ENCODE peak calls at places on chromosomes 1 and 21, in five cellular contexts. V is H1, O is GM23338, M is ovary, Z is breast epithelium. N is an unnamed sample. For H3K4me1, the result is how much of the 10 kb centered on the place peaks cover.

GRCh38 chr1:5993553-5994510 is 1.6 kb upstream of the NPHP4 start:
- DNase-seq in V (peak), O (peak), M (peak), Z (no peak), N (no peak)

GRCh38 chr1:110176299-110176956 is 26.1 kb downstream of the SLC6A17 start:
- DNase-seq in V (no peak), O (no peak), M (no peak), Z (peak), N (no peak)

GRCh38 chr1:221837886-221838285 is 96.0 kb upstream of the DUSP10 start:
- DNase-seq in V (no peak), O (no peak), M (no peak), Z (no peak), N (no peak)

GRCh38 chr1:107588321-107588720 is 376.7 kb downstream of the VAV3 start:
- DNase-seq in V (no peak), O (no peak), M (no peak), Z (no peak), N (no peak)

GRCh38 chr1:227280836-227281235 is 37.5 kb downstream of the CDC42BPA start:
- DNase-seq in V (no peak), O (peak), M (no peak), Z (no peak), N (no peak)

GRCh38 chr1:50368179-50369007 is 54.9 kb downstream of the DMRTA2 start:
- DNase-seq in V (peak), O (peak), M (peak), Z (no peak), N (no peak)

GRCh38 chr1:85027242-85027983 is 20.9 kb downstream of the MCOLN3 start:
- DNase-seq in V (no peak), O (peak), M (no peak), Z (no peak), N (no peak)

GRCh38 chr1:8460132-8460544 is 142.2 kb downstream of the SLC45A1 start:
- DNase-seq in V (no peak), O (peak), M (no peak), Z (no peak), N (no peak)

GRCh38 chr1:41359211-41360073 is 1.8 kb upstream of the FOXO6 start:
- DNase-seq in V (peak), O (no peak), M (no peak), Z (no peak), N (peak)

GRCh38 chr1:76053021-76053420 is 21.5 kb upstream of the ST6GALNAC3 start:
- DNase-seq in V (peak), O (peak), M (no peak), Z (no peak), N (no peak)

GRCh38 chr1:910311-910880 is 13.3 kb upstream of the SAMD11 start:
- DNase-seq in V (no peak), O (no peak), M (peak), Z (peak), N (peak)

GRCh38 chr1:31556481-31557006 is 19.8 kb upstream of the TINAGL1 start:
- DNase-seq in V (no peak), O (no peak), M (no peak), Z (no peak), N (no peak)

GRCh38 chr1:101506541-101507164 is 269.8 kb downstream of the S1PR1 start:
- DNase-seq in V (peak), O (peak), M (no peak), Z (no peak), N (no peak)

GRCh38 chr1:224828691-224829090 is 100.8 kb upstream of the DNAH14 start:
- DNase-seq in V (no peak), O (no peak), M (no peak), Z (no peak), N (no peak)

GRCh38 chr1:93219443-93219842 is 38.9 kb downstream of the CCDC18 start:
- DNase-seq in V (no peak), O (no peak), M (no peak), Z (no peak), N (no peak)

GRCh38 chr1:10519016-10519417 is 44.3 kb downstream of the PEX14 start:
- DNase-seq in V (no peak), O (peak), M (no peak), Z (no peak), N (no peak)

GRCh38 chr1:162035241-162035640 is 11.6 kb upstream of the OLFML2B start:
- DNase-seq in V (no peak), O (no peak), M (no peak), Z (no peak), N (no peak)

GRCh38 chr1:83860506-83861221 is 138.3 kb downstream of the TTLL7 start:
- DNase-seq in V (peak), O (peak), M (peak), Z (peak), N (peak)

GRCh38 chr21:27719226-27719625 is 752.3 kb upstream of the ADAMTS5 start:
- DNase-seq in V (no peak), O (no peak), M (no peak), Z (no peak), N (no peak)

GRCh38 chr21:36350282-36350910 is 30.4 kb downstream of the MORC3 start:
- DNase-seq in V (no peak), O (no peak), M (no peak), Z (no peak), N (no peak)

GRCh38 chr1:31802190-31803150 is 13.4 kb downstream of the SPOCD1 start:
- DNase-seq in V (peak), O (no peak), M (no peak), Z (no peak), N (no peak)

GRCh38 chr1:84998642-84999280 is 1.8 kb upstream of the MCOLN2 start:
- DNase-seq in V (no peak), O (peak), M (no peak), Z (no peak), N (no peak)

GRCh38 chr1:110069302-110070281 is 880 bp downstream of the ALX3 start:
- DNase-seq in V (peak), O (peak), M (no peak), Z (no peak), N (no peak)

GRCh38 chr1:54571803-54572202 is 23.8 kb downstream of the ACOT11 start:
- DNase-seq in V (no peak), O (peak), M (no peak), Z (no peak), N (no peak)

GRCh38 chr21:45074048-45074817 is at the start of gene ADARB1:
- DNase-seq in V (peak), O (peak), M (peak), Z (peak), N (peak)

GRCh38 chr1:115867216-115867615 is 26.3 kb upstream of the NHLH2 start:
- DNase-seq in V (no peak), O (no peak), M (no peak), Z (no peak), N (no peak)

GRCh38 chr1:155210304-155210703 is 1.8 kb downstream of the MTX1 start:
- DNase-seq in V (no peak), O (no peak), M (no peak), Z (no peak), N (no peak)

GRCh38 chr1:116359871-116360270 is 13.2 kb upstream of the ATP1A1 start:
- DNase-seq in V (no peak), O (no peak), M (no peak), Z (no peak), N (no peak)

GRCh38 chr21:16589499-16589898 is 859.7 kb downstream of the USP25 start:
- DNase-seq in V (no peak), O (no peak), M (no peak), Z (no peak), N (no peak)

GRCh38 chr21:16594191-16594590 is 864.4 kb downstream of the USP25 start:
- DNase-seq in V (no peak), O (no peak), M (no peak), Z (no peak), N (no peak)

GRCh38 chr21:16590658-16591057 is 860.9 kb downstream of the USP25 start:
- DNase-seq in V (no peak), O (no peak), M (no peak), Z (no peak), N (no peak)

GRCh38 chr21:16590186-16590585 is 860.4 kb downstream of the USP25 start:
- DNase-seq in V (no peak), O (no peak), M (no peak), Z (no peak), N (no peak)

DNA sequence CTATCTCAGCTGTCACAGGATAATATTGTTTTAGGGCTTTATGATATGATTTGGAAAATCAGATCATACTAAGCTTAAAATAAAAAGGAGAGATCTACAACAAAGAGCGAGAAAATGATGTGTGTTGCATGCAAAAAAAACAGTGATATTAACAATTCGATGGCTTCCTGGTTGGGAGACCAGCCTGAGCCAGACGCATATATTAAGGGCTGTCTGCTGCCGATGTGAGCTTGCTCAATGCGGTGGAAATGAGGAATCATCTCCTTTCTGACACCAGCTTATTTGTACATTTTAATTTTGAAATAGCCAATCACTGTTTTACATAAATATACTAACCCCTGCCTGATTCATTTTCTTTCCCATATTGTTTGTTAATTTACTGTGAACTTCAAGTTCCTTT is 862.6 kb downstream of the USP25 start:
- DNase-seq in V (no peak), O (no peak), M (no peak), Z (no peak), N (no peak)
- H3K4me1 ChIP-seq in V (under half), O (under half), M (under half), Z (under half), N (under half)

DNA sequence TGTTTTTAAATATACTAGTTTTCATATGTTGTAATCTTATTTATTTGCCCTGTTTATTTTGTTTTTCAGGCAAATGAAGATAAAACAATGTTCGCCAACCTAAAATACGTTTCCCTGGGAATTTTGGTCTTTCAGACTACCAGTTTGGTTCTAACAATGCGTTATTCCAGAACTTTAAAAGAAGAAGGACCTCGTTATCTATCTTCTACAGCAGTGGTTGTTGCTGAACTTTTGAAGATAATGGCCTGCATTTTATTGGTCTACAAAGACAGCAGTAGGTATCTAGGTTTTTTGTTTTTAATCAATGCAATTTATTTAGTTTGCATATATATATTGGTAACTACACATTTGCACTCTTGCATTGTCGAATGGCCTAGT is 23.7 kb downstream of the SLC35A3 start:
- DNase-seq in V (no peak), O (no peak), M (no peak), Z (no peak), N (no peak)
- H3K27ac ChIP-seq in V (no peak), O (peak), M (no peak), Z (no peak), N (no peak)

DNA sequence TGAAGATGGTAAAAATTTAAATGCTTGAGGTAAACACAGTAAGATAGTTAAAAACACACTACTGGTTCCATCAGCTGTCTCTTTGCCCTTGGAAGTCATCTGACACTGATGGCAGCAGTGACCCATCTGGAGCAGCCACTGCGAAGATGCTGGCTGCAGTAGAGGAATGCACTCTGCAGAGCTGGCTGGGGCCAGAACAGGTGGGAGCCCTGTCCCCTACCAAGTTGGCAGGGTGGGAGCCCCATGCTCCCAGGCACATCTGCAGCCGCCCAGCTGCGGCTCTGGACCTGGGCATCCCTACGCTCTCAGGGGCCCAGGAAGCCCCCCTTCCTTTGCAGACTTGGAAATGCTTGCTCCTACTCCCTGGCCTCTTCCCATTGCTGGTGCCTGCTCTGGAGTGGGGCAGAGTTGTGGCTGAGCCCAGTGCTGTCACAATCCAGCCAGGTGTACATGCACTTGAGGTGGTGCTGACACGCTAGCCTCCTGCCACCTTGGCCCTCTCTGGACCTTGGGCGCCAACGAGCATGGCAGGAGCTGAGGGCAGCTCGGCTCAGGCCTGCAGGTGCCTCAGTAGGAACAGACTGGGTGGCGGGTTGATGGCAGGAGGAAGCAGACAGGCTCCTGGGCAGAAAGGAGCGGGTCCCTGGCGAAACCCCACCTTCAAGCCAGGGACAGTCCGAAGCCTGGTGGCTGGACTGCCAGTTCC is 227.0 kb downstream of the FGGY start:
- DNase-seq in V (no peak), O (no peak), M (no peak), Z (no peak), N (no peak)
- TF ChIP-seq CTCF in V (no peak), O (no peak), M (no peak), Z (no peak), N (no peak)

GRCh38 chr1:29984544-29985375 is 738.6 kb downstream of the MATN1 start:
- DNase-seq in V (peak), O (no peak), M (no peak), Z (no peak), N (no peak)
- H3K4me1 ChIP-seq in V (under half), O (under half), M (under half), Z (under half), N (under half)

GRCh38 chr1:213650603-213651002 is 337.2 kb upstream of the PROX1 start:
- DNase-seq in V (no peak), O (no peak), M (no peak), Z (no peak), N (no peak)

GRCh38 chr1:213652109-213652508 is 335.7 kb upstream of the PROX1 start:
- DNase-seq in V (no peak), O (no peak), M (no peak), Z (no peak), N (no peak)

GRCh38 chr1:213649373-213649772 is 338.4 kb upstream of the PROX1 start:
- DNase-seq in V (no peak), O (no peak), M (no peak), Z (no peak), N (no peak)

GRCh38 chr1:213647864-213648650 is 339.7 kb upstream of the PROX1 start:
- DNase-seq in V (no peak), O (no peak), M (no peak), Z (no peak), N (no peak)

DNA sequence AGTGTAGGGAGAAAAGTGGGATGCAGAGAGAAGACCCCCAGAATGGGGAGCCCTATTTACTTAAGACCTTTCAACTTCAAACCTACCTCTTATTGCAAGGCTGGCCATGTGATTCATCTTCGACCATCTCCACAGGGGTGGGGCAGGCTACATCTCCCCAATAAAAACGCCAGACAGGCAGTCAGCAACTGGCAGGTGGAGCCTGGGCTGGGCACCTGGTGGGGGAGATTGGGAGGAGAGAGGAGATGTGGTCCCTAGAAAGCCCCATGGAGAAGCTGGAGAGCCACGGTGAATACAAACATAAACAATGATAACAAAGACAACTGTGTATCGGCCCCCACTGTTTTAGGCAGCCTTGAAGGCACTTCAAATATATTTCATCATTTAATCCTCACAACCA is 336.7 kb upstream of the PROX1 start:
- DNase-seq in V (no peak), O (no peak), M (no peak), Z (no peak), N (no peak)
- H3K27ac ChIP-seq in V (no peak), O (no peak), M (no peak), Z (no peak), N (no peak)

DNA sequence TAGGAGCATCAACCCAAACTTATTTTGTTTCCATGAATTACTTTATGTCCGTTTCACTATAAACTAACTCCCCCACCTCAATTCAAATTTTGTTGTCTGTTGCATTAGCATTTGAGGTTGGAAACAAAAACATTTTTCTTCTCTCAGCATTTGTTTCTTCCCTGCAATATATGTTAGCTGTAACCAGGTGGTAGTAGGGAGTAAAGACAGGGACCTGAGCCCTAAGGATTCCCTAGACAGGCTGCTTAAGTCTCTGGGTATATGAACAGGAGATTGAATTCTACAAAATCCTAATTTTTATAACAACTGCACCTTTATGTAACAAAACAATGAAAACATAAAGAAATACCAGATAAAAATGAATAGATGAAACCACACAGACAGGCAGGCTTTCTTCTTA is 242.6 kb downstream of the PAPPA2 start:
- DNase-seq in V (no peak), O (peak), M (no peak), Z (no peak), N (no peak)
- TF ChIP-seq CTCF in V (no peak), O (peak), M (no peak), Z (no peak), N (no peak)

GRCh38 chr21:43808367-43808766 is 19.0 kb downstream of the RRP1 start:
- DNase-seq in V (no peak), O (no peak), M (no peak), Z (no peak), N (no peak)
- H3K4me1 ChIP-seq in V (under half), O (under half), M (under half), Z (under half), N (under half)